ENCODE peak calls at places on chromosome 13, in eight cellular contexts. Z, O, G, F, P, R, J and S are unnamed samples. For H3K36me3, the result is how much of the 10 kb centered on the place peaks cover.

GRCh38 chr13:45419945-45420344 is 1.8 kb upstream of the SLC25A30 start:
- DNase-seq in Z (no peak), O (no peak), G (no peak), F (no peak), P (no peak), R (no peak), J (no peak), S (no peak)

GRCh38 chr13:52835071-52835793 is 13.2 kb downstream of the PCDH8 start:
- DNase-seq in Z (no peak), O (no peak), G (no peak), F (no peak), P (no peak), R (no peak), J (no peak), S (no peak)

GRCh38 chr13:73914119-73914518 is 220.1 kb downstream of the KLF12 start:
- DNase-seq in Z (no peak), O (no peak), G (no peak), F (no peak), P (no peak), R (no peak), J (no peak), S (no peak)

GRCh38 chr13:32116210-32116609 is 84.6 kb downstream of the FRY start:
- DNase-seq in Z (no peak), O (no peak), G (no peak), F (no peak), P (no peak), R (no peak), J (no peak), S (no peak)

GRCh38 chr13:39350461-39350881 is 252.5 kb downstream of the LHFPL6 start:
- DNase-seq in Z (no peak), O (no peak), G (no peak), F (no peak), P (peak), R (no peak), J (no peak), S (peak)

GRCh38 chr13:43475135-43475534 is 311.6 kb downstream of the ENOX1 start:
- DNase-seq in Z (no peak), O (no peak), G (peak), F (no peak), P (no peak), R (no peak), J (no peak), S (no peak)

GRCh38 chr13:78826312-78826711 is 167.4 kb upstream of the OBI1 start:
- DNase-seq in Z (no peak), O (no peak), G (no peak), F (no peak), P (no peak), R (no peak), J (no peak), S (no peak)

GRCh38 chr13:61685683-61686013 is 270.0 kb upstream of the PCDH20 start:
- DNase-seq in Z (no peak), O (no peak), G (no peak), F (no peak), P (peak), R (no peak), J (peak), S (no peak)

GRCh38 chr13:106302843-106303242 is 232.6 kb downstream of the EFNB2 start:
- DNase-seq in Z (no peak), O (no peak), G (no peak), F (no peak), P (no peak), R (no peak), J (no peak), S (no peak)

GRCh38 chr13:51524846-51525566 is 59.3 kb upstream of the WDFY2 start:
- DNase-seq in Z (no peak), O (no peak), G (no peak), F (no peak), P (no peak), R (no peak), J (no peak), S (no peak)

GRCh38 chr13:71621152-71622124 is 245.6 kb downstream of the DACH1 start:
- DNase-seq in Z (no peak), O (no peak), G (no peak), F (no peak), P (peak), R (no peak), J (no peak), S (peak)

GRCh38 chr13:35093356-35093755 is 151.3 kb downstream of the NBEA start:
- DNase-seq in Z (no peak), O (no peak), G (no peak), F (no peak), P (no peak), R (no peak), J (no peak), S (no peak)

GRCh38 chr13:107035778-107036177 is 467.8 kb upstream of the ARGLU1 start:
- DNase-seq in Z (peak), O (no peak), G (no peak), F (no peak), P (no peak), R (no peak), J (no peak), S (no peak)

GRCh38 chr13:113552786-113553540 is 31.6 kb upstream of the TFDP1 start:
- DNase-seq in Z (no peak), O (peak), G (no peak), F (no peak), P (no peak), R (no peak), J (no peak), S (peak)

GRCh38 chr13:50993908-50994307 is 84.3 kb downstream of the RNASEH2B start:
- DNase-seq in Z (no peak), O (no peak), G (no peak), F (no peak), P (no peak), R (no peak), J (no peak), S (no peak)

GRCh38 chr13:104683789-104684188 is 1617.6 kb upstream of the SLC10A2 start:
- DNase-seq in Z (no peak), O (no peak), G (no peak), F (no peak), P (peak), R (no peak), J (no peak), S (no peak)

GRCh38 chr13:114025432-114026127 is 51.7 kb upstream of the C13orf46 start:
- DNase-seq in Z (peak), O (no peak), G (no peak), F (peak), P (no peak), R (no peak), J (no peak), S (no peak)

GRCh38 chr13:65638572-65639168 is 1591.5 kb downstream of the PCDH9 start:
- DNase-seq in Z (peak), O (no peak), G (no peak), F (no peak), P (peak), R (no peak), J (peak), S (peak)

GRCh38 chr13:37383066-37383465 is 215.5 kb downstream of the POSTN start:
- DNase-seq in Z (no peak), O (no peak), G (no peak), F (no peak), P (no peak), R (no peak), J (no peak), S (no peak)

GRCh38 chr13:99900960-99901359 is 70.6 kb downstream of the ZIC5 start:
- DNase-seq in Z (no peak), O (no peak), G (no peak), F (no peak), P (no peak), R (no peak), J (no peak), S (no peak)

GRCh38 chr13:112893570-112894422 is 75.2 kb upstream of the MCF2L start:
- DNase-seq in Z (no peak), O (no peak), G (no peak), F (no peak), P (peak), R (no peak), J (no peak), S (peak)

GRCh38 chr13:37375071-37375470 is 223.5 kb downstream of the POSTN start:
- DNase-seq in Z (no peak), O (no peak), G (no peak), F (no peak), P (no peak), R (no peak), J (no peak), S (no peak)

GRCh38 chr13:33349314-33349995 is 63.9 kb upstream of the STARD13 start:
- DNase-seq in Z (peak), O (no peak), G (peak), F (no peak), P (peak), R (peak), J (no peak), S (no peak)

GRCh38 chr13:77698211-77699058 is 948 bp downstream of the SLAIN1 start:
- DNase-seq in Z (no peak), O (no peak), G (peak), F (peak), P (peak), R (no peak), J (no peak), S (peak)

GRCh38 chr13:24161010-24161775 is 673 bp downstream of the SPATA13 start:
- DNase-seq in Z (peak), O (peak), G (peak), F (no peak), P (peak), R (no peak), J (no peak), S (peak)

GRCh38 chr13:51638497-51638871 is 54.2 kb downstream of the WDFY2 start:
- DNase-seq in Z (peak), O (no peak), G (no peak), F (no peak), P (no peak), R (no peak), J (no peak), S (no peak)

GRCh38 chr13:95480131-95480545 is 72.4 kb upstream of the CLDN10 start:
- DNase-seq in Z (no peak), O (no peak), G (peak), F (no peak), P (no peak), R (no peak), J (no peak), S (peak)

GRCh38 chr13:46738055-46738454 is 58.9 kb downstream of the ESD start:
- DNase-seq in Z (no peak), O (no peak), G (no peak), F (no peak), P (no peak), R (no peak), J (no peak), S (no peak)
- H3K36me3 ChIP-seq in Z (under half), O (under half), G (under half), F (under half), P (under half), R (under half), J (under half), S (under half)

DNA sequence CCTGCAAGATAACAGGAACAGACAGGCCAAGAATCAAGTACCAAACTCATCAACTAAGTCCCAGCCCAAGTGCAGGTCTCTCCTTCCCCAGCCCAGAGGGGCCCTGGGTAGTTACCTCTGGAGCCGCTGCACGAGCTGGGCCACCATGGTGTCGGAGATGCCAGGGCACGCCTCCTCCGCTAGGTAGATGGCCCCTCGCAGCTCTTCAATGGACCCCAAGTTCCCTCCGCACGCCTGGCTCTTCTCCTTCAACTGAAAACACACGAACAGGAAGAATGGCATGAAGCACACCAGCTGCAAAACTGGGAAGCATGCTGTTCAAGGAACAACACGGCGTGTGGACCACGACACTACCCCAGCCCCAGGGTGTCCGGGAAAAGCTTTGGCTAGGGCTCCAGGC is 119.9 kb downstream of the STK24 start:
- DNase-seq in Z (no peak), O (no peak), G (peak), F (no peak), P (no peak), R (no peak), J (no peak), S (no peak)
- H3K36me3 ChIP-seq in Z (half or more), O (under half), G (under half), F (under half), P (under half), R (under half), J (half or more), S (under half)

GRCh38 chr13:111215081-111216047 is 100.3 kb downstream of the ARHGEF7 start:
- DNase-seq in Z (no peak), O (no peak), G (no peak), F (no peak), P (peak), R (peak), J (no peak), S (no peak)
- H3K36me3 ChIP-seq in Z (half or more), O (under half), G (under half), F (under half), P (under half), R (under half), J (under half), S (under half)

GRCh38 chr13:110663491-110663890 is 42.4 kb downstream of the CARS2 start:
- DNase-seq in Z (no peak), O (no peak), G (no peak), F (no peak), P (no peak), R (no peak), J (no peak), S (no peak)
- H3K36me3 ChIP-seq in Z (half or more), O (under half), G (half or more), F (under half), P (under half), R (under half), J (half or more), S (under half)

GRCh38 chr13:49302817-49303216 is 55.1 kb downstream of the CDADC1 start:
- DNase-seq in Z (no peak), O (no peak), G (no peak), F (no peak), P (no peak), R (no peak), J (no peak), S (no peak)
- H3K36me3 ChIP-seq in Z (under half), O (under half), G (under half), F (under half), P (under half), R (under half), J (under half), S (under half)